ENCODE peak calls at places on chromosome 11, in four cellular contexts. H is upper lobe of left lung, Q is K562, R is HepG2. T is an unnamed sample.

GRCh38 chr11:17703951-17704350 is 15.4 kb upstream of the MYOD1 start:
- ATAC-seq in H (no peak), Q (peak), R (no peak), T (no peak)

GRCh38 chr11:114358711-114359110 is 41.6 kb downstream of the C11orf71 start:
- ATAC-seq in H (no peak), Q (no peak), R (no peak), T (no peak)

GRCh38 chr11:5605849-5606248 is 9.4 kb downstream of the TRIM6 start:
- ATAC-seq in H (no peak), Q (no peak), R (no peak), T (peak)

GRCh38 chr11:78940500-78941225 is 366.0 kb upstream of the NARS2 start:
- ATAC-seq in H (no peak), Q (no peak), R (peak), T (no peak)

GRCh38 chr11:69382131-69383128 is 88.5 kb downstream of the MYEOV start:
- ATAC-seq in H (peak), Q (peak), R (no peak), T (peak)

GRCh38 chr11:120031156-120031555 is 106.8 kb downstream of the TRIM29 start:
- ATAC-seq in H (no peak), Q (no peak), R (no peak), T (no peak)

GRCh38 chr11:101718406-101718805 is 134.6 kb upstream of the TRPC6 start:
- ATAC-seq in H (no peak), Q (no peak), R (no peak), T (no peak)

GRCh38 chr11:56331861-56332491 is 13.9 kb upstream of the OR8K1 start:
- ATAC-seq in H (peak), Q (no peak), R (no peak), T (no peak)

GRCh38 chr11:104872393-104872792 is 25.9 kb downstream of the CASP12 start:
- ATAC-seq in H (no peak), Q (no peak), R (no peak), T (no peak)

GRCh38 chr11:124768914-124769313 is 6.8 kb upstream of the ESAM start:
- ATAC-seq in H (no peak), Q (no peak), R (no peak), T (no peak)

GRCh38 chr11:75735181-75735845 is 17.7 kb downstream of the MOGAT2 start:
- ATAC-seq in H (no peak), Q (no peak), R (no peak), T (no peak)

GRCh38 chr11:108807262-108807661 is 142.4 kb downstream of the DDX10 start:
- ATAC-seq in H (no peak), Q (no peak), R (no peak), T (no peak)

GRCh38 chr11:57405271-57405890 is 14.9 kb upstream of the PRG2 start:
- ATAC-seq in H (peak), Q (no peak), R (no peak), T (no peak)

DNA sequence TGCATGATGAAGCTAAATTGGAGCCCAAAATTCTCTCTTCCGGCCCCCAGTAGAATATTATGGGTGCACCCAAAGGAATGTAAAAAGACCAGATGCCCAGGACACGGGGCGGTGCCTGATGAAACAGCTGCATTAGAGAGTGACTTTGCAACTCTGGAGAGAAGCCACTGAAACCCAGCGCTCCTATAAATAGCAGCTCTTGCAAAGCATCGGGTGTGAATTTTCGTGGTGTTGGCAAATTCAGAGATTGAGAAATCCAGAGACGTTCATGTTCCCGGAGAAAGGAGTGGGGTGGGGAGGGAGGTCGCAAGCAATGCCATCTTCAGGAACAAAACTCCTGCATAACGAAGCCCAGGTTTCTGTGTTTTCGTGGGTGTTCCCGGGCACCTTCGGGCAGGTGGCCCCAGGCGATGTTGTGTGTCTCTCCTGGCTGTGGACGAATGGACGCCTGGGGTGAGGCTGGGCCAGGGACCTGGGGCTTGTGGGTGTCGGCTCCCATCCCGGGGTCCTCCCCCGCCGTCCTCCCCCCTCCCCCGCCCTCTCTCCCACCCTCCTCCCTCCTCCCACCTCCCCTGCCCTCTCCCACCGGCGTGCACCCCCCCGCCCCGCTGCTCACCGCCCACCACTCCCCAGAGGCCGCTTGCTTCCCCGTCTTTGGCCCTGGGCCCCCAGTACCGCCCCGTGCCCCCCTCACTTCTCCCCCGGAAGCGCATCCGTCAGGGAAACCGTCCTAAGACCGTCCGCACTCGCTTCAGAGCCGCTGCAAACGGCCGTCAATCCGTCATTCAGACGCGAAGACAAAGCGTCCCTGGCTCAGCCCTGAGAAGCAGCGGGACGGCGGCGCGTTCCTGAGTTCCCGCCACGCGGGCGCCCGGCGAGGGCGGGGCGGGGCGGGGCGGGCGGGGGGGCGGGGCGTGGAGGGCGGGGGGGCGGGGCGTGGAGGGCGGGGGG is 26.7 kb upstream of the TOLLIP start:
- ATAC-seq in H (peak), Q (peak), R (peak), T (peak)
- TF ChIP-seq EP300 in H (no peak), Q (no peak), R (no peak), T (no peak)

GRCh38 chr11:80104196-80104595 is 663.4 kb upstream of the TENM4 start:
- ATAC-seq in H (no peak), Q (no peak), R (no peak), T (no peak)

GRCh38 chr11:80103149-80103859 is 662.5 kb upstream of the TENM4 start:
- ATAC-seq in H (no peak), Q (no peak), R (no peak), T (no peak)

GRCh38 chr11:80109652-80110051 is 668.8 kb upstream of the TENM4 start:
- ATAC-seq in H (no peak), Q (no peak), R (no peak), T (no peak)

GRCh38 chr11:80107415-80107814 is 666.6 kb upstream of the TENM4 start:
- ATAC-seq in H (no peak), Q (no peak), R (no peak), T (no peak)

DNA sequence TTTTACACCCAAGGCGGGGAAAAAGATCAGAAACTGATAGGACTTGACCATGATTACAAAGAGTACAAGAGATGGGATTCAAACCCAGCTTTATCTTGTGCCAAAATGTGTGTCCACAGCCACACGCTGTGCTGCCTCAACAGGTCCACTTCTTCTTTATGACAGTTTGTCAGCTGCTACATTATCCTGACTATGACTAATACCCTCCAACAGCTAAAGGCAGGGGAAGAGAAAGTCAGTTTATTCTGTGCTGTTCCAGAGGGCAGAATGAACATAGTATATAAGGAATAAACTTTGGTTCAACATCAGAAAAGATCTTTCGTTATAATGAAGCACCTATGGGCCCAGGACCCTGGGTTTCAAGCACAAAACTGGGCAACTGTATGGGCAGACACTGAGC is 668.2 kb upstream of the TENM4 start:
- ATAC-seq in H (no peak), Q (no peak), R (no peak), T (no peak)
- TF ChIP-seq EP300 in H (no peak), Q (no peak), R (no peak), T (no peak)

GRCh38 chr11:30165652-30166051 is 65.2 kb upstream of the FSHB start:
- ATAC-seq in H (no peak), Q (no peak), R (no peak), T (no peak)
- TF ChIP-seq EP300 in H (no peak), Q (no peak), R (no peak), T (no peak)

GRCh38 chr11:2992234-2992999 is at the start of gene NAP1L4:
- ATAC-seq in H (peak), Q (peak), R (peak), T (peak)
- TF ChIP-seq EP300 in H (no peak), Q (no peak), R (no peak), T (no peak)

T was measured in gastroesophageal sphincter.